ENCODE peak calls at places on chromosomes 11 and 22, in six cellular contexts. One of them, this sample, is unnamed.

GRCh38 chr11:15157181-15157580 is 42.5 kb downstream of the INSC start:
- DNase-seq in COR-L47: no peak
- DNase-seq in stimulated activated CD4-positive, alpha-beta T cell treated with anti-CD3 and anti-CD28 coated beads, Interleukin-15, amount 100 ng/mL, for 48 hours: no peak
- DNase-seq in OCI-LY7: no peak
- DNase-seq in uterus: no peak
- DNase-seq in activated CD4-positive, alpha-beta T cell treated with anti-CD3 and anti-CD28 coated beads, Interleukin-2, amount 50 U/mL, for 4 hours: no peak
- DNase-seq in this sample: no peak

GRCh38 chr11:26017322-26017860 is 314.5 kb upstream of the ANO3 start:
- DNase-seq in COR-L47: no peak
- DNase-seq in stimulated activated CD4-positive, alpha-beta T cell treated with anti-CD3 and anti-CD28 coated beads, Interleukin-15, amount 100 ng/mL, for 48 hours: no peak
- DNase-seq in activated CD4-positive, alpha-beta T cell treated with anti-CD3 and anti-CD28 coated beads, Interleukin-2, amount 50 U/mL, for 4 hours: no peak
- DNase-seq in OCI-LY7: no peak
- DNase-seq in uterus: no peak
- DNase-seq in this sample: no peak

GRCh38 chr22:44358723-44359440 is 46.1 kb upstream of the SHISAL1 start:
- DNase-seq in COR-L47: no peak
- DNase-seq in OCI-LY7: no peak
- DNase-seq in activated CD4-positive, alpha-beta T cell treated with anti-CD3 and anti-CD28 coated beads, Interleukin-2, amount 50 U/mL, for 4 hours: no peak
- DNase-seq in stimulated activated CD4-positive, alpha-beta T cell treated with anti-CD3 and anti-CD28 coated beads, Interleukin-15, amount 100 ng/mL, for 48 hours: no peak
- DNase-seq in uterus: no peak
- DNase-seq in this sample: no peak

GRCh38 chr11:76794371-76795284 is 11.5 kb downstream of the TSKU start:
- DNase-seq in uterus: peak
- DNase-seq in COR-L47: no peak
- DNase-seq in stimulated activated CD4-positive, alpha-beta T cell treated with anti-CD3 and anti-CD28 coated beads, Interleukin-15, amount 100 ng/mL, for 48 hours: no peak
- DNase-seq in activated CD4-positive, alpha-beta T cell treated with anti-CD3 and anti-CD28 coated beads, Interleukin-2, amount 50 U/mL, for 4 hours: no peak
- DNase-seq in OCI-LY7: no peak
- DNase-seq in this sample: no peak

GRCh38 chr11:19910931-19911330 is 198.3 kb downstream of the NAV2 start:
- DNase-seq in COR-L47: no peak
- DNase-seq in activated CD4-positive, alpha-beta T cell treated with anti-CD3 and anti-CD28 coated beads, Interleukin-2, amount 50 U/mL, for 4 hours: no peak
- DNase-seq in OCI-LY7: no peak
- DNase-seq in uterus: no peak
- DNase-seq in stimulated activated CD4-positive, alpha-beta T cell treated with anti-CD3 and anti-CD28 coated beads, Interleukin-15, amount 100 ng/mL, for 48 hours: no peak
- DNase-seq in this sample: no peak

GRCh38 chr22:43851979-43852307 is 10.4 kb downstream of the SULT4A1 start:
- DNase-seq in activated CD4-positive, alpha-beta T cell treated with anti-CD3 and anti-CD28 coated beads, Interleukin-2, amount 50 U/mL, for 4 hours: no peak
- DNase-seq in OCI-LY7: no peak
- DNase-seq in stimulated activated CD4-positive, alpha-beta T cell treated with anti-CD3 and anti-CD28 coated beads, Interleukin-15, amount 100 ng/mL, for 48 hours: no peak
- DNase-seq in uterus: no peak
- DNase-seq in COR-L47: no peak
- DNase-seq in this sample: no peak

GRCh38 chr22:30881361-30882180 is 87.0 kb downstream of the MORC2 start:
- DNase-seq in COR-L47: no peak
- DNase-seq in activated CD4-positive, alpha-beta T cell treated with anti-CD3 and anti-CD28 coated beads, Interleukin-2, amount 50 U/mL, for 4 hours: no peak
- DNase-seq in OCI-LY7: no peak
- DNase-seq in uterus: no peak
- DNase-seq in stimulated activated CD4-positive, alpha-beta T cell treated with anti-CD3 and anti-CD28 coated beads, Interleukin-15, amount 100 ng/mL, for 48 hours: no peak
- DNase-seq in this sample: no peak

GRCh38 chr11:35292290-35292689 is 127.1 kb downstream of the SLC1A2 start:
- DNase-seq in uterus: no peak
- DNase-seq in COR-L47: peak
- DNase-seq in OCI-LY7: no peak
- DNase-seq in stimulated activated CD4-positive, alpha-beta T cell treated with anti-CD3 and anti-CD28 coated beads, Interleukin-15, amount 100 ng/mL, for 48 hours: no peak
- DNase-seq in activated CD4-positive, alpha-beta T cell treated with anti-CD3 and anti-CD28 coated beads, Interleukin-2, amount 50 U/mL, for 4 hours: no peak
- DNase-seq in this sample: no peak

GRCh38 chr11:128790200-128790599 is 76.9 kb downstream of the KCNJ1 start:
- DNase-seq in uterus: no peak
- DNase-seq in activated CD4-positive, alpha-beta T cell treated with anti-CD3 and anti-CD28 coated beads, Interleukin-2, amount 50 U/mL, for 4 hours: no peak
- DNase-seq in stimulated activated CD4-positive, alpha-beta T cell treated with anti-CD3 and anti-CD28 coated beads, Interleukin-15, amount 100 ng/mL, for 48 hours: no peak
- DNase-seq in COR-L47: no peak
- DNase-seq in OCI-LY7: no peak
- DNase-seq in this sample: no peak

GRCh38 chr11:100827934-100828661 is 141.0 kb downstream of the ARHGAP42 start:
- DNase-seq in uterus: no peak
- DNase-seq in activated CD4-positive, alpha-beta T cell treated with anti-CD3 and anti-CD28 coated beads, Interleukin-2, amount 50 U/mL, for 4 hours: no peak
- DNase-seq in stimulated activated CD4-positive, alpha-beta T cell treated with anti-CD3 and anti-CD28 coated beads, Interleukin-15, amount 100 ng/mL, for 48 hours: no peak
- DNase-seq in COR-L47: peak
- DNase-seq in OCI-LY7: peak
- DNase-seq in this sample: peak

GRCh38 chr11:113308601-113309000 is 5.8 kb upstream of the TTC12 start:
- DNase-seq in uterus: no peak
- DNase-seq in OCI-LY7: no peak
- DNase-seq in COR-L47: no peak
- DNase-seq in activated CD4-positive, alpha-beta T cell treated with anti-CD3 and anti-CD28 coated beads, Interleukin-2, amount 50 U/mL, for 4 hours: no peak
- DNase-seq in stimulated activated CD4-positive, alpha-beta T cell treated with anti-CD3 and anti-CD28 coated beads, Interleukin-15, amount 100 ng/mL, for 48 hours: no peak
- DNase-seq in this sample: no peak

GRCh38 chr11:117970400-117971024 is 15.7 kb upstream of the IL10RA start:
- DNase-seq in activated CD4-positive, alpha-beta T cell treated with anti-CD3 and anti-CD28 coated beads, Interleukin-2, amount 50 U/mL, for 4 hours: no peak
- DNase-seq in OCI-LY7: no peak
- DNase-seq in stimulated activated CD4-positive, alpha-beta T cell treated with anti-CD3 and anti-CD28 coated beads, Interleukin-15, amount 100 ng/mL, for 48 hours: no peak
- DNase-seq in uterus: no peak
- DNase-seq in COR-L47: no peak
- DNase-seq in this sample: no peak

GRCh38 chr22:36568846-36569245 is 39.9 kb upstream of the EIF3D start:
- DNase-seq in uterus: no peak
- DNase-seq in activated CD4-positive, alpha-beta T cell treated with anti-CD3 and anti-CD28 coated beads, Interleukin-2, amount 50 U/mL, for 4 hours: no peak
- DNase-seq in stimulated activated CD4-positive, alpha-beta T cell treated with anti-CD3 and anti-CD28 coated beads, Interleukin-15, amount 100 ng/mL, for 48 hours: no peak
- DNase-seq in OCI-LY7: no peak
- DNase-seq in COR-L47: no peak
- DNase-seq in this sample: no peak

GRCh38 chr11:42407379-42407778 is 904.4 kb upstream of the API5 start:
- DNase-seq in stimulated activated CD4-positive, alpha-beta T cell treated with anti-CD3 and anti-CD28 coated beads, Interleukin-15, amount 100 ng/mL, for 48 hours: no peak
- DNase-seq in uterus: no peak
- DNase-seq in activated CD4-positive, alpha-beta T cell treated with anti-CD3 and anti-CD28 coated beads, Interleukin-2, amount 50 U/mL, for 4 hours: no peak
- DNase-seq in COR-L47: peak
- DNase-seq in OCI-LY7: peak
- DNase-seq in this sample: no peak

GRCh38 chr22:42050641-42051040 is 20.0 kb downstream of the NAGA start:
- DNase-seq in stimulated activated CD4-positive, alpha-beta T cell treated with anti-CD3 and anti-CD28 coated beads, Interleukin-15, amount 100 ng/mL, for 48 hours: no peak
- DNase-seq in uterus: no peak
- DNase-seq in activated CD4-positive, alpha-beta T cell treated with anti-CD3 and anti-CD28 coated beads, Interleukin-2, amount 50 U/mL, for 4 hours: no peak
- DNase-seq in COR-L47: no peak
- DNase-seq in OCI-LY7: no peak
- DNase-seq in this sample: no peak

GRCh38 chr22:22836635-22837034 is 51.0 kb upstream of the IGLL5 start:
- DNase-seq in stimulated activated CD4-positive, alpha-beta T cell treated with anti-CD3 and anti-CD28 coated beads, Interleukin-15, amount 100 ng/mL, for 48 hours: no peak
- DNase-seq in activated CD4-positive, alpha-beta T cell treated with anti-CD3 and anti-CD28 coated beads, Interleukin-2, amount 50 U/mL, for 4 hours: no peak
- DNase-seq in COR-L47: no peak
- DNase-seq in OCI-LY7: no peak
- DNase-seq in uterus: no peak
- DNase-seq in this sample: no peak

GRCh38 chr22:32920032-32920628 is 118.6 kb downstream of the TIMP3 start:
- DNase-seq in COR-L47: no peak
- DNase-seq in activated CD4-positive, alpha-beta T cell treated with anti-CD3 and anti-CD28 coated beads, Interleukin-2, amount 50 U/mL, for 4 hours: no peak
- DNase-seq in stimulated activated CD4-positive, alpha-beta T cell treated with anti-CD3 and anti-CD28 coated beads, Interleukin-15, amount 100 ng/mL, for 48 hours: no peak
- DNase-seq in OCI-LY7: no peak
- DNase-seq in uterus: peak
- DNase-seq in this sample: no peak

GRCh38 chr11:125591659-125592304 is 870 bp upstream of the STT3A start:
- DNase-seq in OCI-LY7: peak
- DNase-seq in uterus: peak
- DNase-seq in activated CD4-positive, alpha-beta T cell treated with anti-CD3 and anti-CD28 coated beads, Interleukin-2, amount 50 U/mL, for 4 hours: peak
- DNase-seq in stimulated activated CD4-positive, alpha-beta T cell treated with anti-CD3 and anti-CD28 coated beads, Interleukin-15, amount 100 ng/mL, for 48 hours: peak
- DNase-seq in COR-L47: peak
- DNase-seq in this sample: no peak